ENCODE peak calls at places on chromosomes 7 and 10, in seven cellular contexts. U is AG09319, P is body of pancreas, X is DND-41, T is PC-9, Y is IMR-90, A is MM.1S. D is an unnamed sample.

GRCh38 chr10:29454250-29454649 is 165.4 kb downstream of the LYZL1 start:
- DNase-seq in U (no peak), P (no peak), X (no peak), T (no peak), Y (no peak), A (no peak), D (peak; percentile 74)

GRCh38 chr10:116038259-116038658 is 234.7 kb downstream of the GFRA1 start:
- DNase-seq in U (peak; percentile 47), P (peak; percentile 52), X (no peak), T (no peak), Y (peak; percentile 24), A (no peak), D (no peak)

GRCh38 chr10:69629519-69629896 is 539 bp upstream of the FAM241B start:
- DNase-seq in U (no peak), P (no peak), X (no peak), T (no peak), Y (no peak), A (no peak), D (no peak)

GRCh38 chr7:12315049-12315448 is 88.6 kb downstream of the VWDE start:
- DNase-seq in U (no peak), P (no peak), X (no peak), T (no peak), Y (no peak), A (no peak), D (no peak)

GRCh38 chr7:38321515-38321944 is 48.1 kb upstream of the TARP start:
- DNase-seq in U (peak; percentile 63), P (no peak), X (no peak), T (no peak), Y (peak; percentile 82), A (no peak), D (no peak)

GRCh38 chr10:88091490-88092061 is 228.2 kb downstream of the PTEN start:
- DNase-seq in U (no peak), P (no peak), X (peak; percentile 82), T (peak; percentile 61), Y (no peak), A (peak; percentile 97), D (no peak)

GRCh38 chr7:96676901-96677300 is 32.7 kb downstream of the SEM1 start:
- DNase-seq in U (no peak), P (no peak), X (no peak), T (no peak), Y (no peak), A (no peak), D (no peak)

GRCh38 chr7:129401968-129402860 is 32.0 kb upstream of the STRIP2 start:
- DNase-seq in U (no peak), P (no peak), X (no peak), T (no peak), Y (no peak), A (peak; percentile 76), D (no peak)

GRCh38 chr10:110305767-110306451 is 1.2 kb upstream of the SMNDC1 start:
- DNase-seq in U (peak; percentile 64), P (peak; percentile 61), X (peak; percentile 61), T (peak; percentile 80), Y (peak; percentile 95), A (peak; percentile 89), D (no peak)

GRCh38 chr10:33776419-33776818 is 442.0 kb upstream of the NRP1 start:
- DNase-seq in U (no peak), P (no peak), X (no peak), T (no peak), Y (no peak), A (no peak), D (no peak)

GRCh38 chr7:104272767-104273384 is 55.5 kb upstream of the LHFPL3 start:
- DNase-seq in U (no peak), P (no peak), X (no peak), T (no peak), Y (peak; percentile 57), A (peak; percentile 54), D (no peak)

GRCh38 chr10:123102673-123103072 is 33.1 kb upstream of the HMX3 start:
- DNase-seq in U (no peak), P (no peak), X (no peak), T (no peak), Y (no peak), A (no peak), D (no peak)

GRCh38 chr10:14573666-14574261 is 200.9 kb downstream of the FAM107B start:
- DNase-seq in U (no peak), P (no peak), X (no peak), T (peak; percentile 83), Y (peak; percentile 82), A (no peak), D (no peak)

GRCh38 chr10:77974396-77975074 is 48.0 kb upstream of the DLG5 start:
- DNase-seq in U (no peak), P (peak; percentile 37), X (no peak), T (no peak), Y (peak; percentile 67), A (no peak), D (no peak)

GRCh38 chr7:2281556-2281955 is 32.7 kb downstream of the SNX8 start:
- DNase-seq in U (no peak), P (peak; percentile 17), X (no peak), T (no peak), Y (peak; percentile 55), A (no peak), D (no peak)

GRCh38 chr7:76031964-76032363 is 15.8 kb downstream of the STYXL1 start:
- DNase-seq in U (no peak), P (no peak), X (no peak), T (no peak), Y (no peak), A (no peak), D (no peak)

GRCh38 chr10:28674782-28675181 is 2.5 kb upstream of the BAMBI start:
- DNase-seq in U (no peak), P (no peak), X (no peak), T (no peak), Y (no peak), A (no peak), D (no peak)

GRCh38 chr7:92623544-92623943 is 33.4 kb upstream of the FAM133B start:
- DNase-seq in U (no peak), P (no peak), X (no peak), T (no peak), Y (no peak), A (no peak), D (no peak)

GRCh38 chr7:55505259-55505658 is 67.0 kb downstream of the VOPP1 start:
- DNase-seq in U (no peak), P (no peak), X (no peak), T (no peak), Y (no peak), A (no peak), D (no peak)
- TF ChIP-seq CTCF in U (no peak), P (no peak), X (no peak), T (no peak), Y (no peak), A (no peak), D (no peak)

GRCh38 chr10:48444266-48444665 is 137.8 kb downstream of the MAPK8 start:
- DNase-seq in U (no peak), P (no peak), X (peak; percentile 4), T (no peak), Y (peak; percentile 51), A (no peak), D (peak; percentile 82)
- TF ChIP-seq CTCF in U (peak; percentile 10), P (no peak), X (peak; percentile 37), T (peak; percentile 52), Y (peak; percentile 33), A (no peak), D (no peak)

DNA sequence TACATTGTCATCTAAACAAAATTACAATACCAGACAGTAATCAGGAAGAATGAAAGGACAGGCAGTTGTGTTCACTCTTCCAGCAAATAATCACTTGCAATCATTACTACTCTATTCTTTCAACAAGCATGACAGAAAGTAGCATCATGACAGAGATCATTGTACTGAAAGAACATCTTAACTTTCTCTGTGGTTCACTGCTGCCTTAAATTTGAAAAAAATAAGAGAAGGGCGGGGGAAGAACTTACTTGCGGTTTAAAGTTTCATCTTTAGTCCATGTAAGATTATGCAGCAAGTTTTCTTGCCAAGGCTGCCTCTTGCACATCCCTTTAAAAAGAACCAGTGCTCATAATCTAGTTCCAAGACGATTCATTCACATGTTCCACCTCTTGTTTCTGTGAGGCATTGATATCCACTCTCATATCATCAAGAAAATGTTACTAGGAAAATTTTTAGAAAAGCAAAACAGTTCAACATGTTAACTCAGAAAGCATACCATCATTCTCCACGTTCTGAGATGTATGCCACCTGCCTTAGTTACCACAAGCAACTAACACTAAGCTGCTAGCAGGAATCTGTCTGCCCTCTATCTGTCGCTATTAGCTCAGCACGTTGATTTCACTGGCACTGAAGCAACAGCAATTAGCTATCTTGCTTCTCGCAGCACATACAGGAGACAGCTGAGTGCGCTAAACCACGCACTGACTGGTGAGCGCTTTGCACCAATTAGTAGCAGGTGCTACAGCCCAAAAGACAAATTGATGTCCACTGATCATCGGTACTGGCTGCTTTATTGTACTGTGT is at the start of gene PCDH15:
- DNase-seq in U (no peak), P (peak; percentile 38), X (no peak), T (no peak), Y (no peak), A (peak; percentile 88), D (no peak)
- TF ChIP-seq CTCF in U (no peak), P (peak; percentile 18), X (no peak), T (no peak), Y (no peak), A (peak; percentile 65), D (peak; percentile 17)

GRCh38 chr7:83053965-83054364 is 108.7 kb downstream of the PCLO start:
- DNase-seq in U (no peak), P (no peak), X (no peak), T (peak; percentile 82), Y (no peak), A (no peak), D (no peak)
- TF ChIP-seq CTCF in U (no peak), P (no peak), X (no peak), T (no peak), Y (no peak), A (no peak), D (no peak)

GRCh38 chr7:87426160-87426559 is 49.3 kb downstream of the ABCB4 start:
- DNase-seq in U (no peak), P (no peak), X (no peak), T (no peak), Y (no peak), A (peak; percentile 10), D (no peak)
- TF ChIP-seq CTCF in U (no peak), P (no peak), X (no peak), T (no peak), Y (no peak), A (no peak), D (no peak)

DNA sequence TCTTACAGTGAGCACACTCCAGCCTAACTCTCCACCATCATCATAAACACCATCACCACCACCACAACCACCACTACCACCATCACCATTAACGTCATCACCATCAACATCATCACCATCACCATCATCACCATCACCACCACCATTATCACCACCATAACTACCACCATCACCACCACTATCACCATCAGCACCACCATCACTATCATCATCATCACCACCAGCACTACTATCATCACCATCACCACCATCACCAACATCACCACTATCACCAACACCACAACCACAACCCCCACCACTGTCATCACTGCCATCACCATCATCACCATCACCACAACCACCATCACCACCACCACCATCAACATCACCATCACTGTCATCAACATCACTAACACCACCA is 279.0 kb upstream of the TCERG1L start:
- DNase-seq in U (no peak), P (no peak), X (no peak), T (no peak), Y (no peak), A (no peak), D (no peak)
- TF ChIP-seq CTCF in U (no peak), P (no peak), X (no peak), T (no peak), Y (no peak), A (no peak), D (no peak)

D was measured in esophagus muscularis mucosa.